ENCODE peak calls at places on chromosomes 2 and 18, in four cellular contexts. S is CD8-positive, alpha-beta memory T cell; Y is brain microvascular endothelial cell; J is GM23248. R is an unnamed sample.

GRCh38 chr2:232658217-232658785 is 24.9 kb downstream of the EFHD1 start:
- DNase-seq in Y (no peak), J (peak; percentile 12), S (no peak), R (no peak)

GRCh38 chr2:62287895-62288589 is 92.1 kb downstream of the B3GNT2 start:
- DNase-seq in J (peak; percentile 58), S (peak; percentile 53), Y (peak; percentile 53), R (no peak)

GRCh38 chr18:50080932-50081560 is 113.9 kb downstream of the MYO5B start:
- DNase-seq in S (no peak), Y (no peak), J (no peak), R (peak; percentile 36)

GRCh38 chr2:26457695-26458364 is 20.1 kb downstream of the OTOF start:
- DNase-seq in J (no peak), Y (no peak), S (no peak), R (peak; percentile 52)

GRCh38 chr2:99940963-99941362 is 201.4 kb downstream of the AFF3 start:
- DNase-seq in J (no peak), S (no peak), Y (peak; percentile 35), R (no peak)

GRCh38 chr18:58320907-58321561 is 277.0 kb downstream of the NEDD4L start:
- DNase-seq in S (no peak), J (no peak), Y (no peak), R (peak; percentile 3)

GRCh38 chr2:110114007-110114591 is 1.5 kb downstream of the MALL start:
- DNase-seq in J (peak; percentile 41), Y (no peak), S (no peak), R (peak; percentile 63)

GRCh38 chr2:216603010-216603883 is 30.0 kb upstream of the IGFBP2 start:
- DNase-seq in Y (no peak), J (no peak), S (no peak), R (no peak)

GRCh38 chr2:99777656-99778290 is 288.0 kb upstream of the REV1 start:
- DNase-seq in Y (no peak), S (no peak), J (no peak), R (no peak)

GRCh38 chr2:209451209-209451822 is 27.5 kb downstream of the MAP2 start:
- DNase-seq in J (no peak), Y (no peak), S (no peak), R (peak; percentile 76)

GRCh38 chr18:74040008-74040407 is 107.6 kb downstream of the FBXO15 start:
- DNase-seq in Y (no peak), J (no peak), S (no peak), R (no peak)

GRCh38 chr2:12884713-12885282 is 168.1 kb downstream of the TRIB2 start:
- DNase-seq in S (no peak), J (peak; percentile 88), Y (peak; percentile 85), R (no peak)

GRCh38 chr2:79994915-79995419 is 309.6 kb downstream of the LRRTM1 start:
- DNase-seq in Y (no peak), S (no peak), J (peak; percentile 31), R (no peak)

GRCh38 chr2:217077841-217078407 is 218.1 kb upstream of the TNP1 start:
- DNase-seq in Y (no peak), J (peak; percentile 56), S (no peak), R (peak; percentile 7)

GRCh38 chr2:29269095-29270090 is 154.2 kb downstream of the CLIP4 start:
- DNase-seq in Y (no peak), S (no peak), J (no peak), R (peak; percentile 18)

GRCh38 chr2:15619510-15619909 is 27.8 kb downstream of the DDX1 start:
- DNase-seq in S (no peak), Y (no peak), J (no peak), R (no peak)

GRCh38 chr2:36809046-36809445 is 112.5 kb downstream of the VIT start:
- DNase-seq in J (no peak), S (no peak), Y (no peak), R (no peak)

GRCh38 chr2:79437416-79438281 is 75.2 kb upstream of the CTNNA2 start:
- DNase-seq in S (no peak), Y (no peak), J (no peak), R (no peak)

GRCh38 chr2:43368483-43369385 is 142.3 kb upstream of the ZFP36L2 start:
- DNase-seq in J (peak; percentile 59), Y (no peak), S (no peak), R (no peak)

DNA sequence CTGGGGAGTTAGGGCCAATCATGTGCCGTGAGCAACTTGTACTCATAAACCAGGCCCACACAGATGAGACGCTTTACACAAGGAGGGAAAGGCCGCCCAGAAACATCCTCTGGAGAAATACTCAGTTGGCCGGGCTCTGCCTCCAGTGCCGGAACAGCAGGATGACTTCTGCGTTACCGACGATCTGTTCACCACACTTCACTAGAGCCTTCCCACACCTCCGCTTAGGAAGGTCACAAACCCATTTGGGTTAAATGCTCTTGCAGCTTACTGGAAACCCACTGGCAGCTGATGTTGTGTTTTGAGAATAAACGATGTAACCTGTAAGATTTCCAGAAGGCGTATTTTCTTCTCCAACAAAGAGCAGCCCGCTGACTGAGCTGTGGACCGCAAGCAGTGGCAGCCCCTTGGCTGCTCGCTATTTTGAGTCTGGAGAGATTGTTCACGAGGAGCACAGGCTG is 44.1 kb downstream of the COLEC12 start:
- DNase-seq in J (peak; percentile 87), S (no peak), Y (peak; percentile 40), R (no peak)
- H3K4me3 ChIP-seq in J (peak overlapping the region; percentile 48), S (no peak overlapping the region), Y (no peak overlapping the region), R (no peak overlapping the region)

GRCh38 chr18:9996104-9996503 is 82.3 kb downstream of the VAPA start:
- DNase-seq in S (no peak), Y (no peak), J (no peak), R (no peak)

GRCh38 chr18:9992300-9992987 is 78.6 kb downstream of the VAPA start:
- DNase-seq in Y (no peak), S (no peak), J (no peak), R (no peak)

GRCh38 chr18:9994701-9995100 is 80.9 kb downstream of the VAPA start:
- DNase-seq in S (no peak), Y (no peak), J (no peak), R (no peak)

GRCh38 chr18:9992988-9993845 is 79.4 kb downstream of the VAPA start:
- DNase-seq in Y (no peak), S (no peak), J (no peak), R (no peak)

GRCh38 chr18:9993846-9994660 is 80.2 kb downstream of the VAPA start:
- DNase-seq in Y (no peak), J (no peak), S (no peak), R (no peak)
- H3K4me3 ChIP-seq in Y (no peak overlapping the region), J (no peak overlapping the region), S (no peak overlapping the region), R (no peak overlapping the region)

DNA sequence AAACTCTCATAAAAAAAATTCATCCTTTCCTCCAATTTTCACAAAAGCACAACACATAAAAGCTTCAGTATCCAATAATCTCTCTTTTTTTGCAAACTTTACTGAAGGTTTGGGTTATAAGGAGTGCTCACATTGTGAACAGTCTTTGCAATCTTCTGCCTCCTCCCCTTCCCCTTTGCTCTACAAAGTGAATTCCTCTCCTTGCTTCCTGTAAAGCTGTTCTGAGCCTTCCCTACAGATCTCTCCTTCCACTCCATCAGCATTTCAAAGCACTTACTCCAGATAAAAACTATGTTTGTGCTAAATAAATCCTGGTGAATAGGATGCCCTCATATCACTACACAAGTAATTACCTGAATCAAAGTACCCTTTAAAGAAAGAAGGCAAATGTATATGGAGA is 4.6 kb upstream of the PDK1 start:
- DNase-seq in J (no peak), Y (no peak), S (no peak), R (no peak)
- H3K4me3 ChIP-seq in J (no peak overlapping the region), Y (no peak overlapping the region), S (no peak overlapping the region), R (peak overlapping the region; percentile 80)

DNA sequence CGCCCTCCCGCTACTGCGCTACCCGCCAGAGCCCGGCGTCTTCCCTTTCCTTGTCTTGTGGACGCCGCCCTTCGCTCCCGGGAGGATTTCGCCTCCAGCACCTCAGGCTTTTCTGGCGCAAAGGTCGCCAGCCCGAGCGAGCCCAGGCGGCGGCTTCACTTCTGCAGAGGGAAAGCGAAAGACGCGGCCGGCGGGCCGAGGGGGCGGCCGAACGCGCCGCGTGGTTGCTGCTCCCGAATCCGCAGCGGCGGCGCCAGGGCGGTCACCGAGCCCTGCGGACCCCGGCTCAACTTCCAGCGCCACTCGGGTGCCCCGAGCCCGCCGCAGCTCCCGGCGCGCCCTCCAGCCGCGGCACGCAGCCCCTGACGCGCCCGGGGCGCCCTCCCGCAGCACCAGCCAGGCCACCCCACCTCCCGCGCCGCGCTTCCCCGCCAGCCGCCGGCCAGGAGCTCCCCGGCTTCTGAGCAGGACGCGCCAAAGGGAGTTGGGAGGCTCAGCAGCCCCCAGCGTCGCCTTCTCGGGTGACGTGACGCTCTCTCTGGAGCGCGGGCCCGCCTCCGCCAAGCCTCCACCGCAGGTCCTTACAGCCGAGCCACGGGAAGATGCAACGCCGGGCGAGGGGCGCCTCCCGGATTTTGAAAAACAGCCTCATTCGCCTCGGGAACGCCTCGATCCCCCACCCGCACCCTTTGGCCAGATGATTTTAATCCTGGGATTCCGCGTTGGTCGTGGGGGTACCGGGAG is 84.9 kb upstream of the EPB41L3 start:
- DNase-seq in Y (no peak), J (peak; percentile 65), S (no peak), R (peak; percentile 79)
- H3K4me3 ChIP-seq in Y (peak overlapping the region; percentile 61), J (peak overlapping the region; percentile 75), S (no peak overlapping the region), R (peak overlapping the region; percentile 81)

DNA sequence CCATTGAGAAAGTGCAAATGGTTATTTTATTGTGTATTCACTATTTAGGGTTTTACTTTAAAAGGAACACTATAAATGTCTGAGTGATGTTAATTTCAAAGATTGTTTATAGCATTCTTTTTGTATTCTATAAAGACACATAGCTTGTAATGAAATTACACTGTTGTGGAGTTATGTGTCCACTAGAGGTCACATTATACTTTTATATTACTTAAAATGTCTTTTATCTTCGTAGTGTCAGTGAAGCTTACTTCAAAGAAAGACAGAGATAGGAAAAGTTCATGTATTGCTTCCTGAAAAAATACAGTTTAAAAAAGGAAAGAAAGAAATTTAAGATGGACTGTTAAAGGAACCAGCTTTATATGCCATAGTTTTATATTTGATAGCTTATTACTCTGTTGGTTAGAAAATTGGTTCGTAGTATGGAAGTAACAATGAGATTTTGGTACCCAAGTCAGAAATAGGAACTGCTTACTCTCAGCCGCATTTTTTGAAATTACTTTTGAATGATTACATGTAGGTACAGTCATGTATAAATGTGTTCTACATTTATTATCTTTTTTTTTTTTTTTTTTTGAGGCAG is 20.5 kb downstream of the APLF start:
- DNase-seq in J (peak; percentile 55), Y (no peak), S (no peak), R (no peak)
- H3K4me3 ChIP-seq in J (no peak overlapping the region), Y (no peak overlapping the region), S (no peak overlapping the region), R (no peak overlapping the region)

DNA sequence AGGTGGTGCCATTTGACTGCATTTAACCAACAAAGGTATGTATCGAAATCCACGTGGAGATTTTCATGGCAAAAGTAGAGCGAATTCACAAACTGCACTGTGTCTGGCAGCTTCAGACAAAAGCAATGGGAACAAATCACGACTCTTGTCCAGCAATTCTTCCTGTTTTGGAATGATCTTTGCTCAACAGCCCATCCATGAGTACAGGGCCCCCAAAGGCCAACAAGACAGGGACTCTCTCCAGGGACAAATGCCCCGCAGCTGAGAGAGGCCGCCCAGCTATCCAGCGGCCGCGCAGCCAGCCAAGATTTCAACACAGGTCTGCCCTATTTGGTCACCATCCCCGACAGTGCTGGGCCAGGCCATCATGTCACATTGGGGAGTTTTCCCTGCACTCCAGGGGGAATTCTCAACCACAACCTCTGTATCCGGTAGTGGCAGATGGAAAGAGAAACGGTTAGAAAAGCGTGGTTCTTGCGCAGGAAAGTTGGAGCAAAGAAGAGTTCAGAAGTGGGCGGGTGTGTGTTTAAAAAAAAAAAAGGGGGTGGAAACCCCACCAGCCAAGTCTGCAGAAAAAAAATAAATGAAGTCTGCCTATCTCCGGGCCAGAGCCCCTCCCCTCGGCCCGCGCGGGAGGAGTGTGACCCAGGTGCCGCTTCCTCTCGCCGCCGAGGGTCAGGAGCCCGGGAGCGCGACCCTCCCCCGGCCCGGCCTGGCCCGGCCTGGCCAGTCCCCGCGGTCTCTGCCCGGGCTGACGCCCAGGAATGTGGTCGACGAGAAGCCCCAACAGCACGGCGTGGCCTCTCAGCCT is at the start of gene GYPC:
- DNase-seq in J (peak; percentile 78), Y (peak; percentile 56), S (peak; percentile 47), R (peak; percentile 89)
- H3K4me3 ChIP-seq in J (peak within 1 kb of the TSS; percentile 81), Y (peak within 1 kb of the TSS; percentile 89), S (peak within 1 kb of the TSS; percentile 74), R (peak within 1 kb of the TSS; percentile 75)

R was measured in endodermal cell.